ENCODE peak calls at places on chromosomes 1 and 21, in four cellular contexts. C is CD4-positive, alpha-beta memory T cell; T is fibroblast of mammary gland; I is activated effector memory CD4-positive, alpha-beta T cell treated with Interleukin-2 at 50 U/mL for 16 hours. Y is an unnamed sample.

GRCh38 chr1:52127181-52128175 is 14.4 kb upstream of the ZFYVE9 start:
- DNase-seq in C (peak; percentile 25), I (no peak), T (peak; percentile 79), Y (peak; percentile 39)

GRCh38 chr21:45033791-45034555 is 40.4 kb upstream of the ADARB1 start:
- DNase-seq in I (no peak), T (peak; percentile 63), C (no peak), Y (no peak)

GRCh38 chr1:47495176-47495713 is 57.4 kb downstream of the FOXD2 start:
- DNase-seq in C (no peak), T (no peak), I (no peak), Y (no peak)

GRCh38 chr1:22176258-22176657 is 33.4 kb upstream of the WNT4 start:
- DNase-seq in I (no peak), T (no peak), C (no peak), Y (no peak)

GRCh38 chr1:201217146-201217545 is 26.5 kb downstream of the IGFN1 start:
- DNase-seq in I (no peak), T (no peak), C (no peak), Y (no peak)

GRCh38 chr1:30613188-30613587 is 110.2 kb downstream of the MATN1 start:
- DNase-seq in C (no peak), I (no peak), T (no peak), Y (no peak)

GRCh38 chr1:93025572-93025971 is 53.5 kb upstream of the MTF2 start:
- DNase-seq in I (no peak), C (no peak), T (no peak), Y (peak; percentile 29)

GRCh38 chr1:18693256-18694098 is 62.8 kb downstream of the PAX7 start:
- DNase-seq in C (no peak), I (no peak), T (no peak), Y (no peak)

GRCh38 chr1:223819730-223820514 is 25.8 kb downstream of the TP53BP2 start:
- DNase-seq in I (no peak), C (no peak), T (peak; percentile 60), Y (peak; percentile 51)

GRCh38 chr1:26372039-26372438 is 511 bp downstream of the ZNF683 start:
- DNase-seq in C (no peak), T (peak; percentile 48), I (no peak), Y (no peak)

GRCh38 chr1:20325844-20326323 is 35.2 kb downstream of the VWA5B1 start:
- DNase-seq in C (no peak), I (no peak), T (peak; percentile 67), Y (peak; percentile 34)

GRCh38 chr1:68229927-68230812 is 2.2 kb downstream of the WLS start:
- DNase-seq in T (peak; percentile 41), C (no peak), I (no peak), Y (peak; percentile 52)

GRCh38 chr1:107048255-107048654 is 8.2 kb upstream of the PRMT6 start:
- DNase-seq in C (no peak), I (no peak), T (no peak), Y (no peak)

GRCh38 chr1:87300579-87300978 is 28.1 kb upstream of the LMO4 start:
- DNase-seq in T (no peak), I (no peak), C (no peak), Y (no peak)

GRCh38 chr21:25903599-25903998 is 168.8 kb downstream of the GABPA start:
- DNase-seq in C (no peak), T (no peak), I (no peak), Y (no peak)

GRCh38 chr21:33241846-33242245 is 12.1 kb downstream of the IFNAR2 start:
- DNase-seq in T (no peak), I (no peak), C (no peak), Y (no peak)

GRCh38 chr1:201628490-201628889 is 89.6 kb downstream of the NAV1 start:
- DNase-seq in T (no peak), C (no peak), I (no peak), Y (no peak)

GRCh38 chr1:173016409-173016808 is 34.3 kb downstream of the TNFSF18 start:
- DNase-seq in I (no peak), C (no peak), T (no peak), Y (no peak)

GRCh38 chr1:32014199-32014936 is 700 bp downstream of the KHDRBS1 start:
- DNase-seq in C (peak; percentile 19), T (peak; percentile 45), I (peak; percentile 15), Y (peak; percentile 16)

GRCh38 chr1:32349211-32349708 is 13.0 kb downstream of the FAM229A start:
- DNase-seq in C (no peak), I (no peak), T (peak; percentile 66), Y (peak; percentile 49)

GRCh38 chr1:8985915-8986813 is 40.1 kb downstream of the SLC2A7 start:
- DNase-seq in C (no peak), I (no peak), T (peak; percentile 96), Y (peak; percentile 96)

GRCh38 chr1:234515411-234515810 is 36.4 kb upstream of the TARBP1 start:
- DNase-seq in T (peak; percentile 71), C (no peak), I (no peak), Y (peak; percentile 62)

GRCh38 chr21:38671716-38672115 is 134.0 kb upstream of the ETS2 start:
- DNase-seq in C (no peak), I (no peak), T (no peak), Y (peak; percentile 36)

GRCh38 chr1:230090194-230090711 is 23.2 kb downstream of the GALNT2 start:
- DNase-seq in I (no peak), T (peak; percentile 84), C (no peak), Y (peak; percentile 89)

GRCh38 chr1:165355977-165356811 is at the start of gene LMX1A:
- DNase-seq in T (peak; percentile 9), I (no peak), C (no peak), Y (no peak)

GRCh38 chr1:202349263-202349928 is 897 bp downstream of the PPP1R12B start:
- DNase-seq in I (no peak), C (no peak), T (peak; percentile 79), Y (peak; percentile 58)

GRCh38 chr1:30974536-30974935 is 66.0 kb upstream of the SDC3 start:
- DNase-seq in T (no peak), I (no peak), C (no peak), Y (no peak)

GRCh38 chr1:53413175-53414001 is 45.8 kb upstream of the DMRTB1 start:
- DNase-seq in I (peak; percentile 60), C (peak; percentile 72), T (peak; percentile 76), Y (peak; percentile 93)

GRCh38 chr1:224211262-224211962 is 28.4 kb downstream of the DEGS1 start:
- DNase-seq in C (no peak), T (peak; percentile 87), I (no peak), Y (peak; percentile 57)

GRCh38 chr1:208499601-208500000 is 255.4 kb upstream of the PLXNA2 start:
- DNase-seq in I (no peak), C (no peak), T (no peak), Y (no peak)

GRCh38 chr1:208541225-208541855 is 297.2 kb upstream of the PLXNA2 start:
- DNase-seq in I (no peak), T (no peak), C (no peak), Y (no peak)

GRCh38 chr1:209855623-209856022 is 27.9 kb downstream of the UTP25 start:
- DNase-seq in I (no peak), T (no peak), C (no peak), Y (no peak)

Y was measured in astrocyte.